ENCODE peak calls at places on chromosomes 4 and X, in four cellular contexts. S is SK-N-SH, F is DND-41, H is IMR-90. Z is an unnamed sample.
A peak's percentile ranks its signal among the peaks of the same experiment; 100 is the strongest.

GRCh38 chr4:13837228-13837627 is 209.7 kb upstream of the BOD1L1 start:
- DNase-seq in S (no peak), F (no peak), H (no peak), Z (no peak)

GRCh38 chrX:68695206-68695845 is 47.9 kb downstream of the STARD8 start:
- DNase-seq in S (no peak), F (no peak), H (no peak), Z (no peak)

GRCh38 chr4:149493492-149493891 is 322.2 kb downstream of the IQCM start:
- DNase-seq in S (no peak), F (no peak), H (no peak), Z (no peak)

GRCh38 chrX:47749185-47749967 is 87.3 kb upstream of the ZNF81 start:
- DNase-seq in S (no peak), F (no peak), H (peak; percentile 61), Z (no peak)

GRCh38 chr4:27149541-27150212 is 289.0 kb downstream of the STIM2 start:
- DNase-seq in S (no peak), F (no peak), H (peak; percentile 37), Z (no peak)

GRCh38 chrX:49919617-49920016 is 2.8 kb upstream of the CLCN5 start:
- DNase-seq in S (peak; percentile 56), F (peak; percentile 8), H (peak; percentile 46), Z (peak; percentile 72)

GRCh38 chrX:80879143-80879542 is 69.5 kb upstream of the BRWD3 start:
- DNase-seq in S (no peak), F (no peak), H (no peak), Z (no peak)

GRCh38 chr4:77036206-77036605 is 39.6 kb downstream of the CCNI start:
- DNase-seq in S (no peak), F (no peak), H (peak; percentile 94), Z (no peak)

GRCh38 chr4:153427363-153428071 is 38.6 kb upstream of the TMEM131L start:
- DNase-seq in S (no peak), F (no peak), H (peak; percentile 56), Z (no peak)
- H3K4me2 ChIP-seq in S (no peak overlapping the region), F (peak overlapping the region; percentile 37), H (no peak overlapping the region), Z (no peak overlapping the region)

DNA sequence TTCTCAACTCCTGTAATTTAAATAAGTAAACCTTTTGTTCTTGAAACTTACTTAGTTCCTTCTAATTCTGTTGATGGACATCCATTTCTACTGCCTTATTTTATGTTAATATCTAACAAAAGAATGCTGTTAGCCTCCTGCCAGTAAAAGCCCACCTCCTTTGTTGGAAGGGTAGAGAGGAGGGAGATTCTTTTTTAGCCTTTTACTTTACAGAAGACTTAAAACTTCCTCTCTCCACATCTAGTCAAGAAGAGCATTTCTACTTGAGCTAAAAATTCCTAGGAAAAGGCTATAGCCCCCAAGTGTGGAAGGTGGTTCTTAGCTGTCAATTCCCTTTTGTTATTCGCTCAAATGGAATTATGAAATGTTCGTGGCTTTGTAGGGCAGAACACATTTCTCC is 118.7 kb downstream of the ZIC3 start:
- DNase-seq in S (no peak), F (no peak), H (no peak), Z (no peak)
- H3K4me2 ChIP-seq in S (no peak overlapping the region), F (no peak overlapping the region), H (no peak overlapping the region), Z (no peak overlapping the region)

GRCh38 chr4:38102942-38103604 is 142.9 kb downstream of the PTTG2 start:
- DNase-seq in S (no peak), F (no peak), H (no peak), Z (no peak)

GRCh38 chr4:38101563-38101962 is 141.4 kb downstream of the PTTG2 start:
- DNase-seq in S (no peak), F (no peak), H (peak; percentile 87), Z (no peak)

GRCh38 chr4:38099908-38100407 is 139.8 kb downstream of the PTTG2 start:
- DNase-seq in S (no peak), F (no peak), H (peak; percentile 87), Z (no peak)

GRCh38 chr4:38099020-38099600 is 138.9 kb downstream of the PTTG2 start:
- DNase-seq in S (no peak), F (no peak), H (no peak), Z (no peak)

GRCh38 chr4:38100474-38101255 is 140.5 kb downstream of the PTTG2 start:
- DNase-seq in S (no peak), F (no peak), H (no peak), Z (no peak)
- H3K4me2 ChIP-seq in S (no peak overlapping the region), F (no peak overlapping the region), H (no peak overlapping the region), Z (peak overlapping the region; percentile 6)

GRCh38 chr4:54403700-54404453 is 174.8 kb downstream of the PDGFRA start:
- DNase-seq in S (no peak), F (no peak), H (no peak), Z (peak; percentile 46)
- H3K4me2 ChIP-seq in S (no peak overlapping the region), F (no peak overlapping the region), H (no peak overlapping the region), Z (no peak overlapping the region)

DNA sequence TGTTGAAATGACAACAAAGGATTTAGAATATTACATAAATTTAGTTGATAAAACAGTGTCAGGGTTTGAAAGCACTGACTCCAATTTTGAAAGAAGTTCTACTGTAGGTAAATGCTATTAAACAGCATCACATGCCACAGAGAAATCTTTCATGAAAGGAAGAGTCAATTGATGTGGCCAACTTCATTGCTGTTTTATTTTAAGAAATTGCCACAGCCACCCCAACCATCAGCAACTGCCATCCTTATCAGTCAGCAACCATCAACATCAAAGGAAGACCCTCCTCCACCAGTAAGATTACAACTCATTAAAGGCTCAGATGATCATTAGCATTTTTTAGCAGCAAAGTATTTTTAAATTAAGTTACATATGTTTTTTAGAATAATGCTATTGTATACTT is 54.6 kb upstream of the RAB9B start:
- DNase-seq in S (no peak), F (peak; percentile 24), H (no peak), Z (no peak)
- H3K4me2 ChIP-seq in S (no peak overlapping the region), F (no peak overlapping the region), H (no peak overlapping the region), Z (no peak overlapping the region)

GRCh38 chrX:11781734-11782370 is 23.8 kb downstream of the MSL3 start:
- DNase-seq in S (no peak), F (no peak), H (no peak), Z (no peak)
- H3K4me2 ChIP-seq in S (no peak overlapping the region), F (no peak overlapping the region), H (no peak overlapping the region), Z (no peak overlapping the region)

Z was measured in Karpas-422.